ENCODE peak calls at places on chromosomes 5 and 9, in six cellular contexts. One of them, this sample, is unnamed. For H3K36me3, the result is how much of the 10 kb centered on the place peaks cover.

GRCh38 chr5:118553662-118554061 is 434.7 kb downstream of the DTWD2 start:
- DNase-seq in H1: no peak
- DNase-seq in mesendoderm: peak
- DNase-seq in IMR-90: peak
- DNase-seq in mesenchymal stem cell: peak
- DNase-seq in trophoblast cell: peak
- DNase-seq in this sample: no peak

GRCh38 chr5:145824040-145824439 is 11.1 kb downstream of the PRELID2 start:
- DNase-seq in H1: no peak
- DNase-seq in mesendoderm: no peak
- DNase-seq in IMR-90: peak
- DNase-seq in mesenchymal stem cell: no peak
- DNase-seq in trophoblast cell: no peak
- DNase-seq in this sample: no peak

GRCh38 chr5:16931334-16932110 is 4.6 kb downstream of the MYO10 start:
- DNase-seq in H1: no peak
- DNase-seq in mesendoderm: no peak
- DNase-seq in IMR-90: no peak
- DNase-seq in mesenchymal stem cell: no peak
- DNase-seq in trophoblast cell: no peak
- DNase-seq in this sample: no peak

GRCh38 chr5:96133337-96134094 is 171.9 kb upstream of the ELL2 start:
- DNase-seq in H1: no peak
- DNase-seq in mesendoderm: no peak
- DNase-seq in IMR-90: no peak
- DNase-seq in mesenchymal stem cell: no peak
- DNase-seq in trophoblast cell: no peak
- DNase-seq in this sample: no peak

GRCh38 chr5:1658665-1659064 is 134.9 kb upstream of the LPCAT1 start:
- DNase-seq in H1: no peak
- DNase-seq in mesendoderm: no peak
- DNase-seq in IMR-90: no peak
- DNase-seq in mesenchymal stem cell: no peak
- DNase-seq in trophoblast cell: no peak
- DNase-seq in this sample: no peak

GRCh38 chr9:104794070-104794469 is 30.1 kb downstream of the NIPSNAP3B start:
- DNase-seq in H1: no peak
- DNase-seq in mesendoderm: no peak
- DNase-seq in IMR-90: no peak
- DNase-seq in mesenchymal stem cell: no peak
- DNase-seq in trophoblast cell: no peak
- DNase-seq in this sample: no peak

GRCh38 chr9:17090041-17090440 is 44.8 kb upstream of the CNTLN start:
- DNase-seq in H1: no peak
- DNase-seq in mesendoderm: no peak
- DNase-seq in IMR-90: peak
- DNase-seq in mesenchymal stem cell: no peak
- DNase-seq in trophoblast cell: peak
- DNase-seq in this sample: no peak

GRCh38 chr9:83956288-83957028 is 23.6 kb downstream of the HNRNPK start:
- DNase-seq in H1: no peak
- DNase-seq in mesendoderm: no peak
- DNase-seq in IMR-90: no peak
- DNase-seq in mesenchymal stem cell: peak
- DNase-seq in trophoblast cell: peak
- DNase-seq in this sample: no peak

GRCh38 chr9:86585422-86586143 is 231.4 kb upstream of the TUT7 start:
- DNase-seq in H1: no peak
- DNase-seq in mesendoderm: peak
- DNase-seq in IMR-90: peak
- DNase-seq in mesenchymal stem cell: peak
- DNase-seq in trophoblast cell: no peak
- DNase-seq in this sample: no peak

GRCh38 chr5:116378007-116378831 is 196.4 kb downstream of the SEMA6A start:
- DNase-seq in H1: no peak
- DNase-seq in mesendoderm: peak
- DNase-seq in IMR-90: no peak
- DNase-seq in mesenchymal stem cell: no peak
- DNase-seq in trophoblast cell: no peak
- DNase-seq in this sample: no peak

GRCh38 chr9:73151653-73152382 is at the start of gene ANXA1:
- DNase-seq in H1: no peak
- DNase-seq in mesendoderm: peak
- DNase-seq in IMR-90: peak
- DNase-seq in mesenchymal stem cell: peak
- DNase-seq in trophoblast cell: peak
- DNase-seq in this sample: no peak

GRCh38 chr9:106707291-106707690 is 155.7 kb upstream of the ZNF462 start:
- DNase-seq in H1: no peak
- DNase-seq in mesendoderm: no peak
- DNase-seq in IMR-90: no peak
- DNase-seq in mesenchymal stem cell: no peak
- DNase-seq in trophoblast cell: peak
- DNase-seq in this sample: no peak

GRCh38 chr9:5670079-5670478 is 41.2 kb downstream of the RIC1 start:
- DNase-seq in H1: no peak
- DNase-seq in mesendoderm: no peak
- DNase-seq in IMR-90: no peak
- DNase-seq in mesenchymal stem cell: no peak
- DNase-seq in trophoblast cell: no peak
- DNase-seq in this sample: no peak

GRCh38 chr9:131954299-131954698 is 125.4 kb downstream of the MED27 start:
- DNase-seq in H1: no peak
- DNase-seq in mesendoderm: peak
- DNase-seq in IMR-90: no peak
- DNase-seq in mesenchymal stem cell: no peak
- DNase-seq in trophoblast cell: no peak
- DNase-seq in this sample: no peak

GRCh38 chr9:87711857-87712800 is 13.8 kb upstream of the CTSL start:
- DNase-seq in H1: no peak
- DNase-seq in mesendoderm: peak
- DNase-seq in IMR-90: peak
- DNase-seq in mesenchymal stem cell: peak
- DNase-seq in trophoblast cell: peak
- DNase-seq in this sample: no peak

DNA sequence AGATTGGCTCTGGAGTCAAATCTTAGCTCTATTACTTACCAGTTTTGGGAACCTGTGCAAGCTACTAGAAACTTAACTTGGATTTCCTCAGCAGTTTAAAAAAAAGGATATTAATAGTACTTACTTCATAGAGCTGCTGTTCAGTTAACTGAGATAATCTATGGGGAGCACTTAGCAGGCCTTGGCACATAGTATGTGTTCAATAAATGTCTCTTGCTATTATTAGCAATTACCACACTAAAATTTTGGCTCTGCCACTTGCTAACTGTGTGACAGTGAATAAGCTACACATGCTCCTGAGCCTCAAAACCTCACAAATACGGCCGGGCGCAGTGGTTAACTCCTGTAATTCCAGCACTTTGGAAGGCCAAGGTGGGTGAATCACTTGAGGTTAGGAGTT is 55.9 kb downstream of the CDK5RAP2 start:
- DNase-seq in H1: no peak
- DNase-seq in mesendoderm: no peak
- DNase-seq in IMR-90: no peak
- DNase-seq in mesenchymal stem cell: no peak
- DNase-seq in trophoblast cell: no peak
- DNase-seq in this sample: no peak
- H3K36me3 ChIP-seq in H1: half or more
- H3K36me3 ChIP-seq in mesendoderm: under half
- H3K36me3 ChIP-seq in IMR-90: under half
- H3K36me3 ChIP-seq in mesenchymal stem cell: under half
- H3K36me3 ChIP-seq in trophoblast cell: under half
- H3K36me3 ChIP-seq in this sample: half or more

GRCh38 chr5:98927988-98928801 is 612 bp downstream of the CHD1 start:
- DNase-seq in H1: no peak
- DNase-seq in mesendoderm: peak
- DNase-seq in IMR-90: peak
- DNase-seq in mesenchymal stem cell: peak
- DNase-seq in trophoblast cell: peak
- DNase-seq in this sample: peak

GRCh38 chr5:98929982-98930355 is 1.2 kb upstream of the CHD1 start:
- DNase-seq in H1: no peak
- DNase-seq in mesendoderm: no peak
- DNase-seq in IMR-90: no peak
- DNase-seq in mesenchymal stem cell: no peak
- DNase-seq in trophoblast cell: peak
- DNase-seq in this sample: no peak

GRCh38 chr5:98930972-98931762 is 2.4 kb upstream of the CHD1 start:
- DNase-seq in H1: no peak
- DNase-seq in mesendoderm: no peak
- DNase-seq in IMR-90: no peak
- DNase-seq in mesenchymal stem cell: no peak
- DNase-seq in trophoblast cell: no peak
- DNase-seq in this sample: no peak

GRCh38 chr5:98928802-98929122 is at the start of gene CHD1:
- DNase-seq in H1: peak
- DNase-seq in mesendoderm: peak
- DNase-seq in IMR-90: peak
- DNase-seq in mesenchymal stem cell: peak
- DNase-seq in trophoblast cell: no peak
- DNase-seq in this sample: peak

GRCh38 chr5:98929123-98929981 is 545 bp upstream of the CHD1 start:
- DNase-seq in H1: peak
- DNase-seq in mesendoderm: peak
- DNase-seq in IMR-90: peak
- DNase-seq in mesenchymal stem cell: peak
- DNase-seq in trophoblast cell: peak
- DNase-seq in this sample: peak
- H3K4me2 ChIP-seq in H1: peak
- H3K4me2 ChIP-seq in mesendoderm: peak
- H3K4me2 ChIP-seq in IMR-90: peak
- H3K4me2 ChIP-seq in mesenchymal stem cell: peak
- H3K4me2 ChIP-seq in trophoblast cell: peak
- H3K4me2 ChIP-seq in this sample: peak

GRCh38 chr5:177426566-177427210 is at the start of gene GRK6:
- DNase-seq in H1: no peak
- DNase-seq in mesendoderm: peak
- DNase-seq in IMR-90: no peak
- DNase-seq in mesenchymal stem cell: peak
- DNase-seq in trophoblast cell: no peak
- DNase-seq in this sample: peak
- H2AK5ac ChIP-seq in H1: peak
- H2AK5ac ChIP-seq in mesendoderm: peak
- H2AK5ac ChIP-seq in IMR-90: peak
- H2AK5ac ChIP-seq in mesenchymal stem cell: peak
- H2AK5ac ChIP-seq in trophoblast cell: peak
- H2AK5ac ChIP-seq in this sample: peak

GRCh38 chr9:96006296-96006890 is 130.9 kb downstream of the ERCC6L2 start:
- DNase-seq in H1: no peak
- DNase-seq in mesendoderm: no peak
- DNase-seq in IMR-90: no peak
- DNase-seq in mesenchymal stem cell: no peak
- DNase-seq in trophoblast cell: no peak
- DNase-seq in this sample: no peak

GRCh38 chr9:96008502-96009222 is 133.2 kb downstream of the ERCC6L2 start:
- DNase-seq in H1: no peak
- DNase-seq in mesendoderm: no peak
- DNase-seq in IMR-90: peak
- DNase-seq in mesenchymal stem cell: no peak
- DNase-seq in trophoblast cell: peak
- DNase-seq in this sample: no peak

GRCh38 chr9:96006961-96007360 is 131.5 kb downstream of the ERCC6L2 start:
- DNase-seq in H1: no peak
- DNase-seq in mesendoderm: no peak
- DNase-seq in IMR-90: peak
- DNase-seq in mesenchymal stem cell: peak
- DNase-seq in trophoblast cell: peak
- DNase-seq in this sample: no peak

GRCh38 chr9:96009223-96009602 is 133.7 kb downstream of the ERCC6L2 start:
- DNase-seq in H1: no peak
- DNase-seq in mesendoderm: no peak
- DNase-seq in IMR-90: no peak
- DNase-seq in mesenchymal stem cell: no peak
- DNase-seq in trophoblast cell: no peak
- DNase-seq in this sample: no peak

DNA sequence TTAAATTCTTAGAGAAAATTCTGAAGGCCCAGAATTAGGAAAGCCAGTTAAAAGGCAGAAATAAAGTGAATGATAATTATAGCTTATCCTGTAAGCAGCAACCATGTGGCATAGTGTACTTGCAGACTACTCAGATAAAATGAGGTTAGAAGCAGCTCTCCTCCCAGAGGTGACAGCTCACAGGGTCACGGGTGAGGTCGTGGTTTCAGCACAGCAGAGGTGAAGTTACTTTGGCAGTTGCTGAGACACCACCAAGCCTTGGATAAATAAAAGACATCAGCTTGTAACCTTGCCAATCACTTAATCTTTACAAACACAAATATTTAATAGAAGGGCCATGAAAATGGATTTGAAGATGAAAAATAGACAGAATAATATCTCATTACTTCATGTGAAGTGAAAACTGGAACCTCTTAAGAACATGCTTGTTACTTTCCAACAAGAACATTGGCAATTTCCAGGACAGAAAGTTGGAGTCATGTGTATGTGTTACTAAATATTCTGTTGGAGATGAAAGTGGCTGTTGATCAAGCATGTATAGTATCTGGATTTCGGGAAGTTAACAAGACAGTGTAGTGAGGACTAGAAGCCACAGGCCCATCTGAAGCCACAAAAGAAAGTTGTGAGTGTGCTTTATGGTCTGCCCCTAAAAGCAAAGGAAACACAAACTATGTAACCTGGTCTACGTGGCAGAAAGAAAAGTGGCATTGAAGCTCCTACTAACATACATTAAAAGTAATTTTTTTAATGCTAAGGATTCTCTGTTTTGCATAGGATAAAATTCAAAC is 134.4 kb downstream of the ERCC6L2 start:
- DNase-seq in H1: no peak
- DNase-seq in mesendoderm: no peak
- DNase-seq in IMR-90: no peak
- DNase-seq in mesenchymal stem cell: no peak
- DNase-seq in trophoblast cell: no peak
- DNase-seq in this sample: no peak
- H3K36me3 ChIP-seq in H1: under half
- H3K36me3 ChIP-seq in mesendoderm: under half
- H3K36me3 ChIP-seq in IMR-90: under half
- H3K36me3 ChIP-seq in mesenchymal stem cell: under half
- H3K36me3 ChIP-seq in trophoblast cell: under half
- H3K36me3 ChIP-seq in this sample: half or more

GRCh38 chr9:112867275-112867991 is 23.2 kb downstream of the SLC46A2 start:
- DNase-seq in H1: no peak
- DNase-seq in mesendoderm: peak
- DNase-seq in IMR-90: peak
- DNase-seq in mesenchymal stem cell: peak
- DNase-seq in trophoblast cell: peak
- DNase-seq in this sample: no peak
- H3K4me2 ChIP-seq in H1: peak
- H3K4me2 ChIP-seq in mesendoderm: no peak
- H3K4me2 ChIP-seq in IMR-90: peak
- H3K4me2 ChIP-seq in mesenchymal stem cell: no peak
- H3K4me2 ChIP-seq in trophoblast cell: no peak
- H3K4me2 ChIP-seq in this sample: no peak

This sample was measured in neuronal stem cell.